ENCODE peak calls at places on chromosomes 5 and 9, in seven cellular contexts. T, A, Z, F, M, B and S are unnamed samples.
A peak's percentile ranks its signal among the peaks of the same experiment; 100 is the strongest.

GRCh38 chr5:133754575-133755169 is 142.3 kb upstream of the FSTL4 start:
- DNase-seq in F (peak; percentile 13), M (peak; percentile 4), Z (no peak), B (no peak), T (peak; percentile 62), A (peak; percentile 12), S (no peak)

GRCh38 chr9:135533674-135534073 is 12.3 kb upstream of the OBP2A start:
- DNase-seq in M (no peak), B (no peak), A (no peak), Z (no peak), F (no peak), T (no peak), S (no peak)

GRCh38 chr5:164235176-164235914 is 729.9 kb downstream of the MAT2B start:
- DNase-seq in A (no peak), Z (no peak), M (no peak), B (no peak), F (no peak), T (no peak), S (no peak)

GRCh38 chr5:35199886-35200285 is 30.4 kb downstream of the PRLR start:
- DNase-seq in T (no peak), M (no peak), Z (no peak), F (no peak), A (no peak), B (no peak), S (no peak)

GRCh38 chr5:21152611-21153010 is 1164.6 kb upstream of the CDH18 start:
- DNase-seq in Z (no peak), B (no peak), A (no peak), M (peak; percentile 6), F (no peak), T (no peak), S (no peak)

GRCh38 chr5:13955896-13956295 is 11.4 kb upstream of the DNAH5 start:
- DNase-seq in T (no peak), F (no peak), B (no peak), A (no peak), Z (no peak), M (no peak), S (no peak)

GRCh38 chr9:136957461-136957860 is 5.4 kb downstream of the LCN12 start:
- DNase-seq in A (no peak), F (no peak), Z (no peak), B (no peak), T (no peak), M (no peak), S (no peak)

GRCh38 chr9:122132539-122132938 is 27.0 kb downstream of the NDUFA8 start:
- DNase-seq in F (no peak), B (no peak), Z (no peak), A (no peak), T (no peak), M (no peak), S (no peak)

GRCh38 chr9:103152473-103152872 is 157.3 kb downstream of the CYLC2 start:
- DNase-seq in B (no peak), Z (no peak), A (no peak), T (peak; percentile 60), F (no peak), M (no peak), S (no peak)

GRCh38 chr5:80963966-80964481 is 3.9 kb downstream of the RASGRF2 start:
- DNase-seq in B (no peak), F (no peak), T (no peak), A (no peak), Z (no peak), M (no peak), S (no peak)

GRCh38 chr5:1387059-1387755 is 42.3 kb upstream of the CLPTM1L start:
- DNase-seq in T (no peak), Z (no peak), M (peak; percentile 27), F (no peak), B (no peak), A (no peak), S (no peak)

GRCh38 chr9:137745541-137745991 is 126.8 kb downstream of the EHMT1 start:
- DNase-seq in M (peak; percentile 69), T (no peak), F (no peak), B (no peak), Z (no peak), A (peak; percentile 41), S (no peak)

GRCh38 chr9:18333157-18333556 is 140.8 kb upstream of the ADAMTSL1 start:
- DNase-seq in T (no peak), A (no peak), F (no peak), M (no peak), B (no peak), Z (no peak), S (no peak)

GRCh38 chr9:68844623-68845612 is 139.9 kb downstream of the PIP5K1B start:
- DNase-seq in M (no peak), F (peak; percentile 18), Z (peak; percentile 0), T (peak; percentile 60), A (peak; percentile 16), B (no peak), S (no peak)

GRCh38 chr9:133800266-133800665 is 62.1 kb upstream of the SARDH start:
- DNase-seq in Z (no peak), F (no peak), M (no peak), A (no peak), T (no peak), B (no peak), S (no peak)

GRCh38 chr5:76303917-76304316 is 99.2 kb upstream of the IQGAP2 start:
- DNase-seq in Z (no peak), A (peak; percentile 16), F (no peak), T (no peak), B (peak; percentile 11), M (peak; percentile 45), S (no peak)

GRCh38 chr5:148906968-148907367 is 80.6 kb downstream of the ADRB2 start:
- DNase-seq in T (no peak), M (no peak), B (no peak), A (no peak), Z (no peak), F (no peak), S (no peak)

GRCh38 chr9:137371966-137372651 is 50.9 kb downstream of the EXD3 start:
- DNase-seq in Z (no peak), T (no peak), A (no peak), B (no peak), F (no peak), M (no peak), S (no peak)

GRCh38 chr5:56543431-56544385 is 271.6 kb upstream of the MAP3K1 start:
- DNase-seq in T (no peak), M (no peak), B (no peak), Z (no peak), F (no peak), A (no peak), S (no peak)

GRCh38 chr5:1999794-2000193 is 117.1 kb upstream of the IRX4 start:
- DNase-seq in T (no peak), A (no peak), F (no peak), M (no peak), Z (no peak), B (no peak), S (no peak)

GRCh38 chr5:163105456-163105855 is 331.9 kb upstream of the CCNG1 start:
- DNase-seq in M (no peak), F (no peak), A (no peak), B (no peak), Z (no peak), T (no peak), S (no peak)

GRCh38 chr5:122076023-122076422 is 2.0 kb downstream of the LOX start:
- DNase-seq in T (no peak), Z (no peak), M (no peak), A (no peak), B (no peak), F (no peak), S (no peak)

GRCh38 chr5:10577371-10578291 is 13.8 kb downstream of the ANKRD33B start:
- DNase-seq in M (no peak), B (no peak), F (no peak), Z (no peak), A (no peak), T (no peak), S (no peak)

GRCh38 chr5:68344447-68345111 is 129.0 kb downstream of the PIK3R1 start:
- DNase-seq in F (no peak), T (no peak), B (no peak), A (no peak), Z (peak; percentile 9), M (no peak), S (no peak)